ENCODE peak calls at places on chromosome 19, in four cellular contexts. One of them, this sample, is unnamed.

GRCh38 chr19:1823539-1824251 is 11.6 kb upstream of the ATP8B3 start:
- DNase-seq in stomach: no peak
- DNase-seq in A549: no peak
- DNase-seq in right cardiac atrium: peak; percentile 56
- DNase-seq in this sample: no peak

GRCh38 chr19:3580156-3580955 is 4.9 kb upstream of the GIPC3 start:
- DNase-seq in stomach: no peak
- DNase-seq in right cardiac atrium: no peak
- DNase-seq in A549: peak; percentile 40
- DNase-seq in this sample: no peak

GRCh38 chr19:34588846-34589245 is 88.1 kb downstream of the SCGB2B2 start:
- DNase-seq in A549: no peak
- DNase-seq in right cardiac atrium: no peak
- DNase-seq in stomach: no peak
- DNase-seq in this sample: no peak

GRCh38 chr19:35513231-35513974 is at the start of gene DMKN:
- DNase-seq in stomach: no peak
- DNase-seq in right cardiac atrium: no peak
- DNase-seq in A549: no peak
- DNase-seq in this sample: no peak

GRCh38 chr19:7328647-7329046 is 20.1 kb upstream of the ARHGEF18 start:
- DNase-seq in right cardiac atrium: no peak
- DNase-seq in A549: no peak
- DNase-seq in stomach: no peak
- DNase-seq in this sample: no peak

GRCh38 chr19:35211545-35212230 is 16.9 kb downstream of the FAM187B start:
- DNase-seq in A549: no peak
- DNase-seq in stomach: peak; percentile 51
- DNase-seq in right cardiac atrium: peak; percentile 82
- DNase-seq in this sample: no peak

GRCh38 chr19:20276011-20276738 is 109.2 kb downstream of the ZNF486 start:
- DNase-seq in right cardiac atrium: no peak
- DNase-seq in stomach: no peak
- DNase-seq in A549: no peak
- DNase-seq in this sample: no peak

GRCh38 chr19:42942187-42942789 is 5.3 kb upstream of the PSG7 start:
- DNase-seq in right cardiac atrium: no peak
- DNase-seq in A549: peak; percentile 55
- DNase-seq in stomach: no peak
- DNase-seq in this sample: no peak

GRCh38 chr19:43470288-43470687 is 4.9 kb upstream of the LYPD3 start:
- DNase-seq in A549: no peak
- DNase-seq in stomach: no peak
- DNase-seq in right cardiac atrium: no peak
- DNase-seq in this sample: no peak

GRCh38 chr19:14361824-14362223 is 19.4 kb upstream of the ADGRE5 start:
- DNase-seq in A549: peak; percentile 57
- DNase-seq in stomach: no peak
- DNase-seq in right cardiac atrium: peak; percentile 38
- DNase-seq in this sample: no peak

GRCh38 chr19:46863818-46864629 is 3.2 kb downstream of the ARHGAP35 start:
- DNase-seq in stomach: peak; percentile 39
- DNase-seq in A549: no peak
- DNase-seq in right cardiac atrium: no peak
- DNase-seq in this sample: no peak

GRCh38 chr19:6092329-6093286 is 17.7 kb downstream of the RFX2 start:
- DNase-seq in A549: peak; percentile 77
- DNase-seq in stomach: peak; percentile 80
- DNase-seq in right cardiac atrium: peak; percentile 94
- DNase-seq in this sample: no peak

GRCh38 chr19:28984315-28984714 is 228.6 kb downstream of the UQCRFS1 start:
- DNase-seq in right cardiac atrium: no peak
- DNase-seq in stomach: no peak
- DNase-seq in A549: no peak
- DNase-seq in this sample: no peak

GRCh38 chr19:58553799-58554493 is 959 bp downstream of the CHMP2A start:
- DNase-seq in right cardiac atrium: no peak
- DNase-seq in A549: no peak
- DNase-seq in stomach: no peak
- DNase-seq in this sample: no peak

GRCh38 chr19:43476606-43477005 is 11.2 kb upstream of the LYPD3 start:
- DNase-seq in A549: no peak
- DNase-seq in right cardiac atrium: no peak
- DNase-seq in stomach: no peak
- DNase-seq in this sample: no peak

GRCh38 chr19:33293255-33294057 is 8.9 kb downstream of the CEBPA start:
- DNase-seq in A549: peak; percentile 89
- DNase-seq in stomach: no peak
- DNase-seq in right cardiac atrium: peak; percentile 51
- DNase-seq in this sample: peak; percentile 30

GRCh38 chr19:18274776-18275356 is 614 bp upstream of the IQCN start:
- DNase-seq in right cardiac atrium: peak; percentile 95
- DNase-seq in A549: peak; percentile 81
- DNase-seq in stomach: peak; percentile 89
- DNase-seq in this sample: no peak

GRCh38 chr19:2097330-2098327 is 914 bp downstream of the IZUMO4 start:
- DNase-seq in right cardiac atrium: peak; percentile 72
- DNase-seq in stomach: no peak
- DNase-seq in A549: no peak
- DNase-seq in this sample: no peak

GRCh38 chr19:13817615-13818371 is 22.6 kb downstream of the ZSWIM4 start:
- DNase-seq in stomach: peak; percentile 87
- DNase-seq in right cardiac atrium: peak; percentile 79
- DNase-seq in A549: no peak
- DNase-seq in this sample: no peak

GRCh38 chr19:771332-771785 is 20.4 kb downstream of the MISP start:
- DNase-seq in right cardiac atrium: peak; percentile 73
- DNase-seq in stomach: no peak
- DNase-seq in A549: peak; percentile 81
- DNase-seq in this sample: no peak

GRCh38 chr19:39996218-39996810 is 546 bp upstream of the ZNF546 start:
- DNase-seq in A549: peak; percentile 69
- DNase-seq in right cardiac atrium: no peak
- DNase-seq in stomach: no peak
- DNase-seq in this sample: no peak

GRCh38 chr19:39199025-39199424 is 2.3 kb downstream of the NCCRP1 start:
- DNase-seq in stomach: peak; percentile 34
- DNase-seq in right cardiac atrium: peak; percentile 84
- DNase-seq in A549: no peak
- DNase-seq in this sample: no peak

GRCh38 chr19:15871570-15871969 is 26.3 kb downstream of the CYP4F2 start:
- DNase-seq in A549: no peak
- DNase-seq in right cardiac atrium: no peak
- DNase-seq in stomach: no peak
- DNase-seq in this sample: no peak

GRCh38 chr19:47651691-47652090 is 42.8 kb downstream of the BICRA start:
- DNase-seq in A549: no peak
- DNase-seq in right cardiac atrium: peak; percentile 45
- DNase-seq in stomach: no peak
- DNase-seq in this sample: no peak

GRCh38 chr19:33621811-33622504 is at the start of gene CHST8:
- DNase-seq in right cardiac atrium: peak; percentile 80
- DNase-seq in stomach: peak; percentile 42
- DNase-seq in A549: no peak
- DNase-seq in this sample: no peak

GRCh38 chr19:12574036-12574435 is 22.8 kb upstream of the ZNF564 start:
- DNase-seq in right cardiac atrium: no peak
- DNase-seq in stomach: no peak
- DNase-seq in A549: no peak
- DNase-seq in this sample: no peak

GRCh38 chr19:3725640-3726310 is 17.6 kb downstream of the TJP3 start:
- DNase-seq in stomach: peak; percentile 95
- DNase-seq in right cardiac atrium: no peak
- DNase-seq in A549: no peak
- DNase-seq in this sample: no peak

GRCh38 chr19:56476093-56476492 is 1.1 kb downstream of the ZNF667 start:
- DNase-seq in A549: no peak
- DNase-seq in right cardiac atrium: no peak
- DNase-seq in stomach: no peak
- DNase-seq in this sample: no peak

GRCh38 chr19:12939292-12939606 is 840 bp downstream of the CALR start:
- DNase-seq in stomach: no peak
- DNase-seq in A549: no peak
- DNase-seq in right cardiac atrium: no peak
- DNase-seq in this sample: no peak

DNA sequence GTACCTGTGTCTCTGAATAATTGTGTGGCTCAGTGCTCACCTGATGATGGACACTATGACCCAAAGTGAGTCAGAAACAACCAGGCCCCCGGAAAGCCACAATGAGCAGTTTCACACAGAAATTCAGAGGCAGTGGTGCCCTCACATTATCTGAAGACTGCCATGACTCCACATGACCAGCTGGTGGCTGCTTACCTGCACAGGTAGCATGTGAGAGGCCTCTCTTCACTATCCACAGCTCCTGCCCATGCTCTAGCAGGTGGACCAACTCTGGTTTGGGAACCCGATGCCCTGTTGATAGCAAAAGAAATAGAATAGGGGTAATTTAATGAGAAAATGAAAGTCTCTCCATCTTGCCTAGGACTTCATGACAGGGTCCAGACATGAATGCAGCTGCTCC is 7.2 kb downstream of the ZNF550 start:
- DNase-seq in right cardiac atrium: no peak
- DNase-seq in stomach: no peak
- DNase-seq in A549: no peak
- DNase-seq in this sample: no peak
- H3K9me3 ChIP-seq in right cardiac atrium: peaks cover 10% of the 10 kb centered on the region
- H3K9me3 ChIP-seq in stomach: peaks cover 95% of the 10 kb centered on the region
- H3K9me3 ChIP-seq in A549: peaks cover 94% of the 10 kb centered on the region
- H3K9me3 ChIP-seq in this sample: peaks cover 28% of the 10 kb centered on the region

GRCh38 chr19:11479470-11480080 is 1.3 kb downstream of the ELAVL3 start:
- DNase-seq in stomach: no peak
- DNase-seq in A549: no peak
- DNase-seq in right cardiac atrium: peak; percentile 75
- DNase-seq in this sample: no peak
- H3K4me3 ChIP-seq in stomach: peak overlapping the region; percentile 13
- H3K4me3 ChIP-seq in A549: no peak overlapping the region
- H3K4me3 ChIP-seq in right cardiac atrium: peak overlapping the region; percentile 11
- H3K4me3 ChIP-seq in this sample: no peak overlapping the region

GRCh38 chr19:37452500-37453245 is 14.6 kb downstream of the ZNF569 start:
- DNase-seq in stomach: no peak
- DNase-seq in right cardiac atrium: no peak
- DNase-seq in A549: no peak
- DNase-seq in this sample: no peak
- H3K9me3 ChIP-seq in stomach: peaks cover 100% of the 10 kb centered on the region
- H3K9me3 ChIP-seq in right cardiac atrium: peaks cover 13% of the 10 kb centered on the region
- H3K9me3 ChIP-seq in A549: peaks cover 100% of the 10 kb centered on the region
- H3K9me3 ChIP-seq in this sample: peaks cover 94% of the 10 kb centered on the region

GRCh38 chr19:17266589-17266974 is 661 bp upstream of the BABAM1 start:
- DNase-seq in A549: no peak
- DNase-seq in right cardiac atrium: no peak
- DNase-seq in stomach: no peak
- DNase-seq in this sample: no peak
- H3K4me3 ChIP-seq in A549: no peak overlapping the region
- H3K4me3 ChIP-seq in right cardiac atrium: no peak overlapping the region
- H3K4me3 ChIP-seq in stomach: no peak overlapping the region
- H3K4me3 ChIP-seq in this sample: peak overlapping the region; percentile 7

GRCh38 chr19:44894946-44895345 is 3.9 kb downstream of the TOMM40 start:
- DNase-seq in stomach: no peak
- DNase-seq in right cardiac atrium: no peak
- DNase-seq in A549: no peak
- DNase-seq in this sample: no peak
- H3K9me3 ChIP-seq in stomach: no peaks in the 10 kb centered on the region
- H3K9me3 ChIP-seq in right cardiac atrium: no peaks in the 10 kb centered on the region
- H3K9me3 ChIP-seq in A549: no peaks in the 10 kb centered on the region
- H3K9me3 ChIP-seq in this sample: no peaks in the 10 kb centered on the region

This sample was measured in Panc1.